ENCODE peak calls at places on chromosomes 7 and 10, in four cellular contexts. G, K, H and U are unnamed samples.

GRCh38 chr7:161786-162185 is 30.6 kb upstream of the FAM20C start:
- DNase-seq in G (no peak), K (no peak), H (no peak), U (no peak)

GRCh38 chr7:64802699-64803098 is 8.5 kb downstream of the ZNF138 start:
- DNase-seq in G (no peak), K (no peak), H (no peak), U (no peak)

GRCh38 chr7:18798018-18798906 is 302.7 kb downstream of the HDAC9 start:
- DNase-seq in G (no peak), K (no peak), H (no peak), U (no peak)

GRCh38 chr7:152495867-152496266 is 60.1 kb upstream of the KMT2C start:
- DNase-seq in G (no peak), K (no peak), H (no peak), U (no peak)

GRCh38 chr10:95346715-95347401 is 56.1 kb upstream of the PDLIM1 start:
- DNase-seq in G (no peak), K (no peak), H (no peak), U (no peak)

GRCh38 chr7:134941185-134941900 is 45.0 kb upstream of the AGBL3 start:
- DNase-seq in G (no peak), K (no peak), H (no peak), U (no peak)

GRCh38 chr10:28442375-28442774 is 90.5 kb upstream of the WAC start:
- DNase-seq in G (no peak), K (no peak), H (no peak), U (no peak)

GRCh38 chr10:7915923-7916322 is 97.6 kb downstream of the TAF3 start:
- DNase-seq in G (no peak), K (no peak), H (no peak), U (no peak)

GRCh38 chr10:104348601-104349000 is 5.0 kb upstream of the CFAP58 start:
- DNase-seq in G (no peak), K (no peak), H (no peak), U (no peak)

GRCh38 chr7:99132922-99133321 is 11.0 kb downstream of the SMURF1 start:
- DNase-seq in G (no peak), K (no peak), H (no peak), U (no peak)

GRCh38 chr10:71075759-71076472 is 136.5 kb upstream of the UNC5B start:
- DNase-seq in G (peak; percentile 49), K (no peak), H (no peak), U (no peak)

GRCh38 chr10:117454502-117454901 is 79.3 kb upstream of the PDZD8 start:
- DNase-seq in G (no peak), K (no peak), H (no peak), U (no peak)

GRCh38 chr10:104333728-104334373 is 4.4 kb downstream of the ITPRIP start:
- DNase-seq in G (peak; percentile 58), K (no peak), H (no peak), U (peak; percentile 10)

GRCh38 chr7:288671-289101 is 1.3 kb upstream of the FOXL3 start:
- DNase-seq in G (no peak), K (no peak), H (no peak), U (no peak)

GRCh38 chr10:112832361-112832878 is 117.6 kb upstream of the TCF7L2 start:
- DNase-seq in G (no peak), K (no peak), H (no peak), U (no peak)

GRCh38 chr10:132399117-132400035 is 2.4 kb downstream of the PWWP2B start:
- DNase-seq in G (no peak), K (no peak), H (no peak), U (no peak)

GRCh38 chr7:140605337-140605736 is 35.3 kb downstream of the DENND2A start:
- DNase-seq in G (no peak), K (no peak), H (no peak), U (no peak)

GRCh38 chr10:6618340-6618739 is 38.3 kb upstream of the PRKCQ start:
- DNase-seq in G (no peak), K (no peak), H (no peak), U (no peak)

GRCh38 chr7:105705427-105705826 is 124.1 kb upstream of the EFCAB10 start:
- DNase-seq in G (no peak), K (no peak), H (no peak), U (no peak)

GRCh38 chr10:12340937-12341336 is 8.4 kb upstream of the CAMK1D start:
- DNase-seq in G (no peak), K (no peak), H (no peak), U (no peak)

GRCh38 chr10:12340371-12340770 is 9.0 kb upstream of the CAMK1D start:
- DNase-seq in G (no peak), K (no peak), H (no peak), U (no peak)

GRCh38 chr10:12337407-12337806 is 11.9 kb upstream of the CAMK1D start:
- DNase-seq in G (no peak), K (no peak), H (no peak), U (no peak)

GRCh38 chr10:12337973-12338372 is 11.4 kb upstream of the CAMK1D start:
- DNase-seq in G (no peak), K (no peak), H (no peak), U (no peak)

DNA sequence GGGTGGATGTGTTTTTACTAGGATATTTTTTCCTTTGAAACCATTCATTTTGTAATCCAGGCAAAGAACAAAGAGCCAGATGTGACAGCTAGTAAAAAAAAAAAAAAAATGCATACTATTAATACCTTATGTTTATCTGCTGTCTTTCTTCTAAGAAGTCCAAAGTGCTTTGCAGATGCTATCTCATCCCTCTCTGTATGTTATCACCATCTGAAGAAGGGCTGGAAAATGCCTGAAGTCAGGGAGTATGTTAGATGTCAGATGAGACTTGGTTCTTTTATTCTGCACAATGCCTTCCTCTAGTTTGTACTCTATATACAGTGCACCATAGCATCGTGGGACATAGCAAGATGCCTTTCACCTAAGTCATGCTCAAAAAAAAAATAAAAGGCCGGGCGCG is 10.4 kb upstream of the CAMK1D start:
- DNase-seq in G (no peak), K (no peak), H (no peak), U (no peak)
- TF ChIP-seq CTCF in G (no peak), K (no peak), H (no peak), U (no peak)

GRCh38 chr10:52650873-52651272 is 121.7 kb downstream of the MBL2 start:
- DNase-seq in G (no peak), K (no peak), H (no peak), U (no peak)

GRCh38 chr10:52652431-52653220 is 120.0 kb downstream of the MBL2 start:
- DNase-seq in G (no peak), K (no peak), H (no peak), U (no peak)

GRCh38 chr10:52653221-52653501 is 119.4 kb downstream of the MBL2 start:
- DNase-seq in G (no peak), K (no peak), H (no peak), U (no peak)

GRCh38 chr10:52654201-52654600 is 118.4 kb downstream of the MBL2 start:
- DNase-seq in G (no peak), K (no peak), H (no peak), U (no peak)

GRCh38 chr10:52653510-52653909 is 119.1 kb downstream of the MBL2 start:
- DNase-seq in G (no peak), K (no peak), H (no peak), U (no peak)
- TF ChIP-seq CTCF in G (peak; percentile 48), K (peak; percentile 15), H (no peak), U (no peak)

DNA sequence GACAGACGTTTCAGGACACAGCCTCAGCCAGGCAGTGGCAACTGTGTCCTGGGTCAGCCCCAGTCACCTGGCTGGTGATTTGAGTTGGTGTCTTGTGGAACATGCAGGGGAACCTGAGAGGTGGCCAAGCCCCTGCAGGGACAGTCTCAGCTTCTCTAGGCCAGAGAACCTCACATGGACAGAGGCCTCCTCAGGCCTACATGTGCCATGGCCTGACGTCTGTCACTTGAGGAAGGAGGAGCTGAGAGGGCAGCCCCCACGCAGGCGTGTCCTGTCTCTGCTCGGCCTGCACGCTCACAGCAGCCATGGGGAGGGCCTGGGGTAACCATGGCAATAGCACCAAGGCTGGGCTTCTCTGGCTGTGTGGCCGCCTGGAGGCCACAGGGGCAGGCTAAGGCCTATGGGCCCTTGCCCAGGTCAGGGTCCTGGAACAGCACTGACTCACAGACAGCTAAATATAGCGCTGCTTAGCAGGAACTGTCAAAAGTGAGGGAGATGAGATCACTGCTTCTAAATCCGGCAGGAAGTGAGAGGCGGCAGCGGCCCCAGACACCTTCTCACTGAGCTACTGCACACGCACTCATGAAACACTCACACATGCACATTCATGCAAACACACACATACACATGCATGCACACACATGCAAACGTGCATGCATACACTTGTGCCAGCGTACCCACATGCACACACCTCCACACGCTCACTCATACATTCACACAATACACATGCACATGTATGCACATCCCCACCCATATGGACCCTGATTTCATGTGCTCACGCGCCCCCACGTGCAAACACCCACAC is 57.0 kb downstream of the YKT6 start:
- DNase-seq in G (peak; percentile 78), K (peak; percentile 77), H (peak; percentile 11), U (no peak)
- TF ChIP-seq CTCF in G (no peak), K (peak; percentile 22), H (no peak), U (no peak)

DNA sequence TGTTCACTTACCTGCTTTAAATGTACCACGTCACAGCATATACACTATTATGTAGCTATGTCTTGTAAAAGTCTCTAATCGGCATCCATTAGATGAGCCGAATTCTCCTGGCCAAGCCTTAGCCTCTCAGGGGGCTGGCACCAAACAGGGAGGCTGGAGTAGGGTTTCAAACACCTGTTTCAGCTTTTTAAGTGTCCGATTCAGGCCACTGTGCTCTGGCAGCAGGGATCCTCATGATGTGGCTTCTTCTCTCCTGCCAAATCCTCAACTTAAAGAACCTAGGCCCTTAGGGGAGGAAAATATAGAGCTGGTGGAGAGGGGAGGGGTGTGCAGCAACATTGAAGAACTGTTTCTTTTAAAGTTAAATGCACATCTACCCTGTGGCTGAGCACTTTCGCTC is 68.5 kb upstream of the NFKB2 start:
- DNase-seq in G (no peak), K (no peak), H (no peak), U (no peak)
- TF ChIP-seq CTCF in G (no peak), K (no peak), H (no peak), U (no peak)

DNA sequence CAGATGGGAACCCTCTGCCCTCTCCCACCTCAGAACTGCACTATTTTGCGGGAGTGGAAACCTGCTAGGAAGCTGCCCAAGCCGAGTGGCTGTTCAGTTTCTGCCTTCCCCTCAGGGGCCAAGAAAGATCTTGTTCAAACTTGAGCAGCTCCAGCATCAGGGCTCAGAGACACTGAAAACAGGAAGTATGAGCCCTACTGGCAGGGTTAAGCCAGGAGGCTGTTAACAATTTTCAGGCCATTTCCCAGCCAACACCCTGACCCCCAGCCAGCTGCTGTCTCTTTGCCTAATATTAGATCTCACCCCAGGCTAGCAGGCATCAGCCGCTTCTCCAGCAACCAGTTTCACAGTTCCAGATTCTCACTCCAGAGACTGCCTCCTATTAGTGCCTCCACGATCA is 9.2 kb downstream of the PLAU start:
- DNase-seq in G (peak; percentile 69), K (no peak), H (peak; percentile 54), U (no peak)
- TF ChIP-seq CTCF in G (no peak), K (no peak), H (no peak), U (no peak)

GRCh38 chr7:127504715-127505114 is 80.7 kb downstream of the GCC1 start:
- DNase-seq in G (no peak), K (no peak), H (no peak), U (no peak)
- TF ChIP-seq CTCF in G (peak; percentile 44), K (peak; percentile 19), H (no peak), U (no peak)

GRCh38 chr10:79470096-79470495 is 24.7 kb upstream of the ZCCHC24 start:
- DNase-seq in G (no peak), K (no peak), H (no peak), U (no peak)
- TF ChIP-seq CTCF in G (no peak), K (no peak), H (no peak), U (no peak)